ENCODE peak calls at places on chromosomes 11 and 22, in five cellular contexts. F is stomach, H is HT-29, G is NCI-H2081, M is GM23338. V is an unnamed sample.

GRCh38 chr11:92852946-92853345 is 116.5 kb upstream of the MTNR1B start:
- DNase-seq in M (no peak), G (no peak), H (no peak), F (peak; percentile 37), V (no peak)

GRCh38 chr11:69922015-69922595 is 102.9 kb upstream of the FGF3 start:
- DNase-seq in H (no peak), G (no peak), M (no peak), F (no peak), V (no peak)

GRCh38 chr22:44399196-44399837 is 86.6 kb upstream of the SHISAL1 start:
- DNase-seq in F (peak; percentile 8), H (no peak), M (no peak), G (no peak), V (no peak)

GRCh38 chr22:42654696-42655095 is 5.5 kb upstream of the CYB5R3 start:
- DNase-seq in M (no peak), F (no peak), G (no peak), H (no peak), V (no peak)

GRCh38 chr11:123245567-123245966 is 50.5 kb upstream of the CLMP start:
- DNase-seq in F (no peak), G (no peak), H (no peak), M (no peak), V (no peak)

GRCh38 chr11:25566298-25567200 is 765.4 kb upstream of the ANO3 start:
- DNase-seq in M (no peak), G (no peak), H (peak; percentile 24), F (no peak), V (no peak)

GRCh38 chr11:28833670-28834069 is 725.5 kb downstream of the METTL15 start:
- DNase-seq in M (peak; percentile 14), H (no peak), F (no peak), G (no peak), V (no peak)

GRCh38 chr22:36471341-36471821 is 10.1 kb downstream of the TXN2 start:
- DNase-seq in G (no peak), M (no peak), H (no peak), F (no peak), V (no peak)

GRCh38 chr11:126061707-126062678 is 673 bp downstream of the CDON start:
- DNase-seq in H (peak; percentile 81), F (no peak), G (peak; percentile 67), M (peak; percentile 87), V (no peak)

GRCh38 chr11:121671276-121672168 is 218.8 kb upstream of the SORL1-AS1 start:
- DNase-seq in F (no peak), H (no peak), M (no peak), G (peak; percentile 92), V (peak; percentile 58)

GRCh38 chr22:40334899-40335298 is 11.4 kb upstream of the ADSL start:
- DNase-seq in G (no peak), M (no peak), H (no peak), F (no peak), V (no peak)

GRCh38 chr11:129881570-129882170 is 13.7 kb downstream of the NFRKB start:
- DNase-seq in G (peak; percentile 3), M (peak; percentile 75), H (peak; percentile 82), F (peak; percentile 53), V (no peak)

GRCh38 chr11:95832763-95833162 is 42.5 kb downstream of the CEP57 start:
- DNase-seq in M (no peak), F (no peak), H (no peak), G (no peak), V (no peak)

GRCh38 chr22:46934172-46934745 is 171.8 kb downstream of the TBC1D22A start:
- DNase-seq in G (no peak), M (no peak), F (no peak), H (no peak), V (no peak)

GRCh38 chr11:19389787-19390303 is 149.1 kb upstream of the E2F8 start:
- DNase-seq in H (no peak), M (no peak), F (no peak), G (no peak), V (no peak)

GRCh38 chr22:26134654-26135330 is 34.5 kb upstream of the SEZ6L start:
- DNase-seq in H (peak; percentile 1), M (peak; percentile 72), G (no peak), F (no peak), V (no peak)

GRCh38 chr11:116167706-116168458 is 604.9 kb downstream of the BUD13 start:
- DNase-seq in G (no peak), M (no peak), H (no peak), F (no peak), V (no peak)

GRCh38 chr11:48095779-48096470 is 115.6 kb downstream of the PTPRJ start:
- DNase-seq in H (no peak), M (no peak), F (no peak), G (no peak), V (no peak)

GRCh38 chr11:46247090-46247489 is 30.4 kb upstream of the CREB3L1 start:
- DNase-seq in M (no peak), H (no peak), F (no peak), G (no peak), V (no peak)

GRCh38 chr11:2524446-2525165 is 79.8 kb downstream of the KCNQ1 start:
- DNase-seq in F (peak; percentile 26), H (no peak), M (no peak), G (no peak), V (no peak)

GRCh38 chr22:38353142-38353629 is 36.0 kb upstream of the CSNK1E start:
- DNase-seq in H (peak; percentile 75), G (peak; percentile 15), F (peak; percentile 85), M (peak; percentile 85), V (peak; percentile 33)